ENCODE peak calls at places on chromosomes 13 and 19, in ten cellular contexts. K is activated T-helper 1 cell treated with anti-CD3 and anti-CD28 coated beads, Interleukin-12 subunit alpha, Interleukin-12 subunit beta, Interleukin-2, Interleukin-4 antibody, amounts not matched to agents 30 ng/mL and 10 ng/mL and 1 ng/mL, durations not matched to agents 14 hours and 24 hours and 36 hours; G is anterior cingulate cortex; Y is mesothelial cell of epicardium; T is RPMI7951; E is left colon; O is HL-60; Q is GM13977; Z is ovary; J is OCI-LY7. H is an unnamed sample.

GRCh38 chr19:29800086-29800825 is 11.5 kb upstream of the CCNE1 start:
- DNase-seq in K (no peak), G (no peak), Y (no peak), T (no peak), E (no peak), O (no peak), Q (no peak), Z (no peak), J (no peak), H (no peak)

GRCh38 chr13:79988573-79988972 is 352.4 kb downstream of the SPRY2 start:
- DNase-seq in K (no peak), G (no peak), Y (no peak), T (peak; percentile 58), E (peak; percentile 31), O (no peak), Q (no peak), Z (no peak), J (no peak), H (peak; percentile 84)

GRCh38 chr19:38529610-38530009 is 88.1 kb downstream of the MAP4K1 start:
- DNase-seq in K (no peak), G (no peak), Y (no peak), T (no peak), E (no peak), O (no peak), Q (no peak), Z (no peak), J (no peak), H (no peak)

GRCh38 chr13:70173236-70173959 is 65.1 kb upstream of the KLHL1 start:
- DNase-seq in K (no peak), G (no peak), Y (no peak), T (no peak), E (no peak), O (no peak), Q (no peak), Z (no peak), J (no peak), H (no peak)

GRCh38 chr19:43639507-43640423 is at the start of gene CADM4:
- DNase-seq in K (peak; percentile 30), G (no peak), Y (peak; percentile 49), T (no peak), E (peak; percentile 48), O (no peak), Q (peak; percentile 82), Z (peak; percentile 37), J (no peak), H (peak; percentile 33)

GRCh38 chr19:55493650-55494171 is 5.5 kb downstream of the SSC5D start:
- DNase-seq in K (no peak), G (no peak), Y (no peak), T (no peak), E (no peak), O (no peak), Q (no peak), Z (peak; percentile 53), J (no peak), H (no peak)

GRCh38 chr19:4555657-4556561 is 3.6 kb downstream of the SEMA6B start:
- DNase-seq in K (no peak), G (no peak), Y (no peak), T (no peak), E (peak; percentile 34), O (no peak), Q (no peak), Z (no peak), J (peak; percentile 28), H (no peak)

GRCh38 chr19:2423913-2424685 is 3.3 kb downstream of the TIMM13 start:
- DNase-seq in K (no peak), G (no peak), Y (no peak), T (no peak), E (no peak), O (peak; percentile 38), Q (no peak), Z (no peak), J (no peak), H (no peak)

GRCh38 chr13:40207110-40207478 is 459.3 kb downstream of the FOXO1 start:
- DNase-seq in K (no peak), G (no peak), Y (no peak), T (no peak), E (no peak), O (no peak), Q (peak; percentile 57), Z (no peak), J (peak; percentile 86), H (no peak)

GRCh38 chr13:99191900-99192399 is 8.7 kb upstream of the UBAC2 start:
- DNase-seq in K (no peak), G (no peak), Y (no peak), T (no peak), E (peak; percentile 78), O (no peak), Q (no peak), Z (no peak), J (no peak), H (peak; percentile 58)

GRCh38 chr19:46813570-46814358 is 25.4 kb upstream of the SLC1A5 start:
- DNase-seq in K (no peak), G (no peak), Y (no peak), T (peak; percentile 41), E (peak; percentile 66), O (no peak), Q (no peak), Z (peak; percentile 92), J (no peak), H (no peak)

GRCh38 chr13:27359203-27359821 is 65.1 kb upstream of the GTF3A start:
- DNase-seq in K (peak; percentile 38), G (peak; percentile 31), Y (peak; percentile 81), T (peak; percentile 44), E (peak; percentile 79), O (no peak), Q (peak; percentile 76), Z (peak; percentile 38), J (peak; percentile 75), H (peak; percentile 72)

GRCh38 chr19:47221080-47221841 is 9.7 kb downstream of the BBC3 start:
- DNase-seq in K (no peak), G (no peak), Y (no peak), T (no peak), E (no peak), O (no peak), Q (no peak), Z (no peak), J (no peak), H (no peak)

GRCh38 chr19:56678205-56678604 is 6.6 kb upstream of the ZNF835 start:
- DNase-seq in K (no peak), G (no peak), Y (no peak), T (peak; percentile 25), E (no peak), O (no peak), Q (no peak), Z (no peak), J (no peak), H (no peak)

GRCh38 chr13:96696501-96696900 is 297.8 kb downstream of the OXGR1 start:
- DNase-seq in K (no peak), G (no peak), Y (no peak), T (no peak), E (no peak), O (no peak), Q (no peak), Z (no peak), J (no peak), H (no peak)

GRCh38 chr13:99390601-99391000 is 83.4 kb upstream of the GPR183 start:
- DNase-seq in K (no peak), G (no peak), Y (no peak), T (no peak), E (no peak), O (no peak), Q (no peak), Z (no peak), J (no peak), H (no peak)

GRCh38 chr13:99501952-99502310 is 659 bp downstream of the TM9SF2 start:
- DNase-seq in K (no peak), G (no peak), Y (no peak), T (peak; percentile 10), E (peak; percentile 56), O (no peak), Q (no peak), Z (no peak), J (peak; percentile 18), H (peak; percentile 65)

GRCh38 chr19:2148482-2149135 is 2.8 kb downstream of the AP3D1 start:
- DNase-seq in K (no peak), G (no peak), Y (no peak), T (no peak), E (no peak), O (no peak), Q (no peak), Z (no peak), J (no peak), H (no peak)

GRCh38 chr13:97856001-97856675 is 97.3 kb upstream of the IPO5 start:
- DNase-seq in K (no peak), G (no peak), Y (no peak), T (no peak), E (peak; percentile 9), O (no peak), Q (no peak), Z (peak; percentile 38), J (no peak), H (no peak)

GRCh38 chr19:22532388-22533310 is 101.5 kb upstream of the ZNF492 start:
- DNase-seq in K (no peak), G (peak; percentile 14), Y (no peak), T (peak; percentile 4), E (peak; percentile 42), O (no peak), Q (no peak), Z (peak; percentile 99), J (no peak), H (no peak)

GRCh38 chr13:57933606-57934005 is 302.1 kb downstream of the PCDH17 start:
- DNase-seq in K (no peak), G (no peak), Y (no peak), T (no peak), E (no peak), O (no peak), Q (no peak), Z (no peak), J (no peak), H (no peak)

GRCh38 chr19:10070730-10071446 is 15.2 kb upstream of the SHFL start:
- DNase-seq in K (no peak), G (no peak), Y (no peak), T (no peak), E (no peak), O (no peak), Q (no peak), Z (no peak), J (no peak), H (no peak)

GRCh38 chr19:10295305-10295846 is 5.6 kb downstream of the ICAM5 start:
- DNase-seq in K (peak; percentile 73), G (no peak), Y (no peak), T (peak; percentile 48), E (peak; percentile 77), O (no peak), Q (peak; percentile 87), Z (no peak), J (peak; percentile 29), H (peak; percentile 63)

GRCh38 chr19:55304279-55304978 is 20.6 kb downstream of the BRSK1 start:
- DNase-seq in K (no peak), G (no peak), Y (no peak), T (peak; percentile 47), E (peak; percentile 56), O (no peak), Q (peak; percentile 61), Z (no peak), J (peak; percentile 72), H (peak; percentile 62)

GRCh38 chr19:38657633-38658222 is 10.3 kb downstream of the ACTN4 start:
- DNase-seq in K (no peak), G (no peak), Y (no peak), T (peak; percentile 97), E (no peak), O (no peak), Q (no peak), Z (no peak), J (no peak), H (no peak)

GRCh38 chr13:73981595-73981994 is 152.6 kb downstream of the KLF12 start:
- DNase-seq in K (no peak), G (no peak), Y (no peak), T (no peak), E (no peak), O (no peak), Q (no peak), Z (no peak), J (no peak), H (no peak)

GRCh38 chr19:38880076-38880881 is 2.2 kb upstream of the RINL start:
- DNase-seq in K (no peak), G (no peak), Y (no peak), T (no peak), E (no peak), O (no peak), Q (no peak), Z (no peak), J (no peak), H (no peak)

GRCh38 chr19:2986951-2987491 is 9.7 kb downstream of the TLE6 start:
- DNase-seq in K (no peak), G (no peak), Y (no peak), T (no peak), E (no peak), O (no peak), Q (no peak), Z (no peak), J (no peak), H (no peak)

H was measured in small intestine.